ENCODE peak calls at places on chromosomes 12 and 14, in ten cellular contexts. W is colonic mucosa, D is WERI-Rb-1, N is left lung, U is fibroblast of the aortic adventitia, G is choroid plexus epithelial cell, P is lung, F is uterus, S is tibial nerve, K is Peyer's patch. I is an unnamed sample.

GRCh38 chr12:83758889-83759631 is 1072.4 kb downstream of the TMTC2 start:
- DNase-seq in W (no peak), D (no peak), N (no peak), U (no peak), G (no peak), P (no peak), F (no peak), S (no peak), K (no peak), I (no peak)

GRCh38 chr12:61546296-61546695 is 713.9 kb upstream of the USP15 start:
- DNase-seq in W (no peak), D (peak), N (no peak), U (no peak), G (no peak), P (no peak), F (no peak), S (no peak), K (no peak), I (no peak)

GRCh38 chr12:42129595-42130204 is 15.0 kb downstream of the GXYLT1 start:
- DNase-seq in W (peak), D (peak), N (no peak), U (peak), G (peak), P (no peak), F (no peak), S (peak), K (no peak), I (peak)

GRCh38 chr12:131129839-131130238 is 176.1 kb downstream of the ADGRD1 start:
- DNase-seq in W (no peak), D (peak), N (no peak), U (no peak), G (no peak), P (no peak), F (no peak), S (no peak), K (no peak), I (no peak)

GRCh38 chr14:104635717-104636116 is 31.1 kb upstream of the TMEM179 start:
- DNase-seq in W (no peak), D (no peak), N (no peak), U (no peak), G (no peak), P (no peak), F (no peak), S (no peak), K (no peak), I (no peak)

GRCh38 chr14:62455446-62455845 is 589.8 kb downstream of the KCNH5 start:
- DNase-seq in W (no peak), D (no peak), N (no peak), U (no peak), G (no peak), P (no peak), F (no peak), S (no peak), K (no peak), I (no peak)

GRCh38 chr12:109544955-109545531 is 28.3 kb downstream of the MMAB start:
- DNase-seq in W (no peak), D (no peak), N (no peak), U (peak), G (no peak), P (no peak), F (no peak), S (no peak), K (no peak), I (no peak)

GRCh38 chr12:119956047-119956446 is 33.0 kb upstream of the BICDL1 start:
- DNase-seq in W (no peak), D (no peak), N (no peak), U (no peak), G (peak), P (no peak), F (no peak), S (no peak), K (no peak), I (no peak)

GRCh38 chr12:131903270-131904255 is 9.1 kb downstream of the ULK1 start:
- DNase-seq in W (no peak), D (no peak), N (no peak), U (no peak), G (no peak), P (no peak), F (no peak), S (no peak), K (no peak), I (no peak)

DNA sequence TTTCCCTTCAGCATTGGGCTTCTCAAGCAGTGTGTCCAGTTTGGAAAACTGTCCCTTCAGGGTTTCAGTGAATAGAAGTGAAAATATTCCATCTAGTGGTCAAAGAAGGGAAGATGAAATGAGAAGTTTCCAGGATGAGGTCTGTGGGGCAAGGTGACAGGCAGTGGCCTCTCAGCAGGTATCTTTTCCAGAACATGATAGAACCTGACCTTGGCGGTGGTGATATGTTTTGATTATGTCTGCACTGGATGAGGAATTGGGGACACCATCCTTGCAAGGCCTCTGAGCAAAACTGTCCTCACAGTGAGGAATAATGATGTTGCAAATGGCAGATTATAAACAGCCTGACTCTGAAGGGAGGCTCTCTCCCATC is 4.7 kb downstream of the GPX2 start:
- DNase-seq in W (no peak), D (no peak), N (no peak), U (peak), G (peak), P (no peak), F (no peak), S (no peak), K (no peak), I (peak)
- TF ChIP-seq CTCF in W (no peak), D (peak), N (no peak), U (peak), G (peak), P (no peak), F (no peak), S (no peak), K (peak), I (peak)

GRCh38 chr14:99752486-99753121 is 40.6 kb upstream of the EML1 start:
- DNase-seq in W (no peak), D (no peak), N (no peak), U (peak), G (peak), P (no peak), F (no peak), S (no peak), K (no peak), I (peak)

GRCh38 chr14:99755068-99755405 is 38.2 kb upstream of the EML1 start:
- DNase-seq in W (no peak), D (no peak), N (peak), U (no peak), G (no peak), P (no peak), F (no peak), S (no peak), K (no peak), I (no peak)

GRCh38 chr14:99754141-99755067 is 38.8 kb upstream of the EML1 start:
- DNase-seq in W (no peak), D (peak), N (peak), U (peak), G (no peak), P (no peak), F (no peak), S (no peak), K (no peak), I (no peak)

GRCh38 chr14:99751539-99752485 is 41.4 kb upstream of the EML1 start:
- DNase-seq in W (no peak), D (no peak), N (no peak), U (no peak), G (no peak), P (no peak), F (no peak), S (no peak), K (no peak), I (peak)

GRCh38 chr14:99753225-99754140 is 39.7 kb upstream of the EML1 start:
- DNase-seq in W (no peak), D (peak), N (no peak), U (no peak), G (no peak), P (no peak), F (no peak), S (no peak), K (no peak), I (no peak)
- H3K4me3 ChIP-seq in W (no peak), D (no peak), N (no peak), U (no peak), G (no peak), P (no peak), F (no peak), S (no peak), K (no peak), I (no peak)

GRCh38 chr14:76510255-76510654 is 134.3 kb downstream of the ESRRB start:
- DNase-seq in W (no peak), D (no peak), N (no peak), U (no peak), G (no peak), P (no peak), F (no peak), S (no peak), K (no peak), I (no peak)

GRCh38 chr14:76514599-76514998 is 138.7 kb downstream of the ESRRB start:
- DNase-seq in W (no peak), D (peak), N (no peak), U (peak), G (peak), P (no peak), F (no peak), S (no peak), K (no peak), I (peak)

DNA sequence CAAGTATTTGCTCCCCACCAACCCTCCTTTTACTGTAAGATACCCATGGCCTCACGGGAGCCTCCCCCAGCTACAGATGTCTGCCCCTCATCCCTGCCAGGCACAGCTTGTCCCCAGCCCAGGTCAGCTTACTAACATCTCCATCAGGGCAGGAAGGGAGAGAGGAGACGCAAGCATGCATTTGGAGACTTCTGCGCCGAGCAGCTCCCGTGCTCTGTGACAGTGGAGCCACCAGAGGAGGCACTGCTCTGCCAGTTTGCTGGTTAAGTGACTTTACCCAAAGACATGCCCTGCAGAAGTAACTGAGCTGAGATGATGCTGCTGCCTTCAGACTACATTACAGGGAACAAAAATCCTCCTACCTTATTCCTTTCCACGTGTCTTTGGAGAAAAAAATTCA is 133.4 kb downstream of the ESRRB start:
- DNase-seq in W (no peak), D (no peak), N (no peak), U (no peak), G (no peak), P (no peak), F (no peak), S (no peak), K (no peak), I (no peak)
- TF ChIP-seq CTCF in W (no peak), D (peak), N (no peak), U (no peak), G (no peak), P (no peak), F (no peak), S (no peak), K (no peak), I (no peak)

DNA sequence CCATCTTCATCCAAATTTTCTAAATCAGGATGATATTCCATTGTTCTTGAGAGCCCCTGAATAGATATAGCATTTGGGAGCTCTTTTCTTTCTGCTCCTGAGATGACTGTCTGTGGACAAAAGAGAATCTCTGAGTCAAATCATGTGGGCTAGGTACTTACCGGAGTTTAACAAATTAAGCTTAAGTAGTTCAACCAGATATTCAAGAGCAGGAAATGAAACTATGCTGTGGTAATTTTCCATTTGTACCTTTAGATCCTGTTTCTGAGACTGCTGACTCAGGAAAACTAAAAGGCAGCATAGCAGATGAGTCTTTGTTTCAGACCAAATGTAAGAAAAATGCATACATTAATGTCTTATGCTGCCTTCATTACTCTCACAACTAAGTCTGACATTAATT is at the start of gene CLEC7A:
- DNase-seq in W (no peak), D (no peak), N (no peak), U (no peak), G (no peak), P (no peak), F (no peak), S (no peak), K (no peak), I (no peak)
- H3K4me3 ChIP-seq in W (no peak), D (no peak), N (peak), U (no peak), G (no peak), P (no peak), F (no peak), S (no peak), K (no peak), I (no peak)

GRCh38 chr14:100902295-100902694 is 1.2 kb downstream of the RTL1 start:
- DNase-seq in W (no peak), D (no peak), N (no peak), U (no peak), G (no peak), P (peak), F (no peak), S (no peak), K (no peak), I (no peak)
- TF ChIP-seq CTCF in W (no peak), D (peak), N (no peak), U (no peak), G (peak), P (no peak), F (no peak), S (no peak), K (no peak), I (peak)

I was measured in fibroblast of villous mesenchyme.